ENCODE peak calls at places on chromosome 10, in nine cellular contexts. V is IMR-90, N is ovary, R is coronary artery, F is AG09309, G is AG04450, U is transverse colon, Z is endodermal cell, E is left ventricle myocardium inferior. D is an unnamed sample.
A peak's percentile ranks its signal among the peaks of the same experiment; 100 is the strongest.

GRCh38 chr10:110388682-110389052 is 83.9 kb upstream of the SMNDC1 start:
- DNase-seq in V (no peak), N (no peak), R (no peak), F (no peak), G (no peak), U (no peak), Z (peak; percentile 71), E (no peak), D (no peak)

GRCh38 chr10:72329290-72330058 is 25.2 kb downstream of the DNAJB12 start:
- DNase-seq in V (no peak), N (peak; percentile 70), R (no peak), F (no peak), G (no peak), U (no peak), Z (peak; percentile 64), E (no peak), D (no peak)

GRCh38 chr10:13924020-13924725 is 337.4 kb downstream of the PRPF18 start:
- DNase-seq in V (peak; percentile 96), N (no peak), R (no peak), F (peak; percentile 87), G (peak; percentile 86), U (no peak), Z (no peak), E (no peak), D (no peak)

GRCh38 chr10:108249940-108250339 is 1085.4 kb upstream of the SORCS1 start:
- DNase-seq in V (no peak), N (no peak), R (no peak), F (no peak), G (no peak), U (no peak), Z (peak; percentile 64), E (no peak), D (no peak)

GRCh38 chr10:49252313-49253034 is 46.5 kb upstream of the C10orf71 start:
- DNase-seq in V (no peak), N (no peak), R (no peak), F (no peak), G (no peak), U (no peak), Z (peak; percentile 13), E (no peak), D (no peak)

GRCh38 chr10:125025341-125025740 is 83.4 kb downstream of the ZRANB1 start:
- DNase-seq in V (peak; percentile 69), N (no peak), R (no peak), F (no peak), G (peak; percentile 15), U (no peak), Z (no peak), E (no peak), D (no peak)

GRCh38 chr10:122715576-122715975 is 15.9 kb upstream of the C10orf120 start:
- DNase-seq in V (no peak), N (no peak), R (no peak), F (no peak), G (no peak), U (no peak), Z (no peak), E (no peak), D (no peak)

GRCh38 chr10:31536297-31536696 is 217.3 kb downstream of the ZEB1 start:
- DNase-seq in V (no peak), N (no peak), R (no peak), F (no peak), G (no peak), U (no peak), Z (no peak), E (no peak), D (no peak)

GRCh38 chr10:127117125-127117524 is 79.3 kb downstream of the INSYN2A start:
- DNase-seq in V (peak; percentile 64), N (peak; percentile 62), R (no peak), F (no peak), G (peak; percentile 13), U (peak; percentile 35), Z (peak; percentile 93), E (peak; percentile 59), D (no peak)

GRCh38 chr10:101941871-101942270 is 98.3 kb upstream of the KCNIP2 start:
- DNase-seq in V (peak; percentile 59), N (no peak), R (no peak), F (no peak), G (no peak), U (no peak), Z (no peak), E (no peak), D (no peak)

GRCh38 chr10:124099603-124100002 is 6.2 kb upstream of the CHST15 start:
- DNase-seq in V (no peak), N (no peak), R (no peak), F (no peak), G (no peak), U (no peak), Z (no peak), E (no peak), D (no peak)

GRCh38 chr10:31268616-31269303 is 50.3 kb upstream of the ZEB1 start:
- DNase-seq in V (no peak), N (peak; percentile 21), R (no peak), F (no peak), G (no peak), U (no peak), Z (no peak), E (no peak), D (no peak)

GRCh38 chr10:3892440-3893101 is 107.6 kb upstream of the KLF6 start:
- DNase-seq in V (no peak), N (no peak), R (no peak), F (no peak), G (no peak), U (no peak), Z (peak; percentile 59), E (no peak), D (no peak)

GRCh38 chr10:119301397-119301796 is 94.0 kb downstream of the GRK5 start:
- DNase-seq in V (peak; percentile 24), N (no peak), R (no peak), F (no peak), G (no peak), U (peak; percentile 40), Z (peak; percentile 49), E (no peak), D (no peak)

GRCh38 chr10:49655099-49655498 is 24.4 kb upstream of the C10orf53 start:
- DNase-seq in V (no peak), N (no peak), R (peak; percentile 67), F (no peak), G (no peak), U (no peak), Z (peak; percentile 28), E (no peak), D (no peak)

GRCh38 chr10:53537508-53537907 is 764.9 kb upstream of the MBL2 start:
- DNase-seq in V (no peak), N (no peak), R (no peak), F (no peak), G (no peak), U (no peak), Z (no peak), E (no peak), D (no peak)

GRCh38 chr10:127535802-127536515 is 13.2 kb upstream of the NPS start:
- DNase-seq in V (no peak), N (no peak), R (no peak), F (no peak), G (no peak), U (no peak), Z (no peak), E (no peak), D (no peak)

GRCh38 chr10:116269612-116270011 is 3.4 kb downstream of the GFRA1 start:
- DNase-seq in V (no peak), N (no peak), R (no peak), F (no peak), G (no peak), U (no peak), Z (no peak), E (no peak), D (no peak)
- H3K4me3 ChIP-seq in V (no peak overlapping the region), N (no peak overlapping the region), R (no peak overlapping the region), F (no peak overlapping the region), G (no peak overlapping the region), U (no peak overlapping the region), Z (no peak overlapping the region), E (no peak overlapping the region), D (no peak overlapping the region)

GRCh38 chr10:82934429-82934828 is 1059.4 kb downstream of the NRG3 start:
- DNase-seq in V (no peak), N (no peak), R (no peak), F (no peak), G (no peak), U (no peak), Z (peak; percentile 54), E (no peak), D (no peak)
- TF ChIP-seq CTCF in V (no peak), N (no peak), R (no peak), F (peak; percentile 19), G (no peak), U (no peak), Z (peak; percentile 73), E (no peak), D (no peak)

GRCh38 chr10:58517071-58517470 is 4.4 kb downstream of the BICC1 start:
- DNase-seq in V (no peak), N (no peak), R (no peak), F (no peak), G (no peak), U (no peak), Z (no peak), E (no peak), D (no peak)
- H3K4me3 ChIP-seq in V (no peak overlapping the region), N (no peak overlapping the region), R (no peak overlapping the region), F (no peak overlapping the region), G (no peak overlapping the region), U (no peak overlapping the region), Z (no peak overlapping the region), E (peak overlapping the region; percentile 14), D (no peak overlapping the region)

DNA sequence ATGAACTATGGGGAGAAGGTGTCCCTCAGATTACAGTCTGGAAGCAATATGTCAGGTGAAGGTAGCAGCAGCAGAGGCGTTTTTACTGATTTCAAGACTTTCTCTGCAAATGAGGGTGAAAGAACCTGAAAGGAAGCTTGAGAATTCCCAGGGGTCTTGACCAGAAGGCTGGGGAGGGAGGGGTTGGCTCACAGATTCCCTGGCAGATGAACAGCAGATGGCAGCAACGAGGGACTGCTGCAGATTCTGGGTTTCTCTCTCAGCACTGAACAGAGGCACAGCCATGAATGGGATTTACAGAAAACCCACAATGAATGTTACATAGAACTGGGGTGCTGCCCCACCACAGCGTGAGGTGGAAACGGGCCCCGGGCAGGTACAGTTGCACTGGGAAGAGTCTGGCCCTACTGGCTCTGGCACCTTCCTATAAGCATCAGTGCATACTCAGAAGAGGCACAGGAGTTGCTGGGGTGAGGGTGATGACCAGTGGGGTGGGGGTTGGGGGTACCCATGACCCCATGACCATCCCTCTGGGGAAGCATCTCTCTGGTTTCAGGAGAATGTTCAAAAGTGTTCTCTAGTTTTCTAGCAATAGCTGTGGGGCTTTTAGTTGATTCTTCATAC is 317.8 kb downstream of the SH2D4B start:
- DNase-seq in V (no peak), N (no peak), R (no peak), F (no peak), G (no peak), U (no peak), Z (peak; percentile 89), E (no peak), D (no peak)
- TF ChIP-seq CTCF in V (no peak), N (no peak), R (no peak), F (no peak), G (no peak), U (no peak), Z (peak; percentile 83), E (peak; percentile 27), D (peak; percentile 65)

DNA sequence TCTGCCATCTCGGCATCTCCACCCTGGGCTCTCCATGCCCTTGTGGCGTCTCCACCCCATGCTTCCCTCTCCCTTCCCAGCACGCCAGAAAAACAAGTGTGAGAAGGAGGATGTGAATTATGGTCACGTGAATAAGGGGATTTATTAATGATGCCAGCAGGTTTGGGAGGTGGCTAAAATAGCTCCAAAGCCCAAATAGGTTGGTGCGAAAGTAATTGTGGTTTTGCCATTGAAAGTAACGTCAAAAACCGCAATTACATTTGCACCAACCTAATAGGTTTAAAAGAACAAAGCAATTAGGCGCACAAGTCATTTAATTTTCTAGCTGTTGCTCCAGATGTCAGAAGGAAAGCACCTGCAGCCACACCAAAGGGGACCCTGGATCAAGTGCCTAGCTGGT is 224.4 kb upstream of the PPP2R2D start:
- DNase-seq in V (no peak), N (no peak), R (no peak), F (no peak), G (no peak), U (no peak), Z (no peak), E (no peak), D (no peak)
- H3K4me3 ChIP-seq in V (no peak overlapping the region), N (no peak overlapping the region), R (no peak overlapping the region), F (no peak overlapping the region), G (no peak overlapping the region), U (no peak overlapping the region), Z (no peak overlapping the region), E (no peak overlapping the region), D (no peak overlapping the region)